ENCODE peak calls at places on chromosomes 12 and 14, in four cellular contexts. Y, F, K and V are unnamed samples.

GRCh38 chr12:94771741-94772140 is 121.4 kb upstream of the TMCC3 start:
- DNase-seq in Y (no peak), F (no peak), K (no peak), V (no peak)

GRCh38 chr14:88995437-88996198 is 171.2 kb downstream of the TTC8 start:
- DNase-seq in Y (no peak), F (no peak), K (peak; percentile 99), V (no peak)

GRCh38 chr14:104632781-104633180 is 28.2 kb upstream of the TMEM179 start:
- DNase-seq in Y (no peak), F (no peak), K (no peak), V (no peak)

GRCh38 chr14:99239661-99240092 is 32.3 kb downstream of the BCL11B start:
- DNase-seq in Y (no peak), F (no peak), K (no peak), V (no peak)

GRCh38 chr12:65318186-65318685 is 39.8 kb downstream of the MSRB3 start:
- DNase-seq in Y (no peak), F (no peak), K (no peak), V (no peak)

GRCh38 chr12:113422030-113422900 is at the start of gene SDSL:
- DNase-seq in Y (peak; percentile 95), F (peak; percentile 31), K (peak; percentile 84), V (no peak)

GRCh38 chr14:66140213-66140918 is 345.8 kb upstream of the CCDC196 start:
- DNase-seq in Y (no peak), F (no peak), K (no peak), V (no peak)

GRCh38 chr14:59321184-59321952 is 132.9 kb downstream of the DAAM1 start:
- DNase-seq in Y (no peak), F (no peak), K (peak; percentile 82), V (no peak)

GRCh38 chr12:7966558-7966957 is 30.6 kb upstream of the SLC2A3 start:
- DNase-seq in Y (no peak), F (no peak), K (peak; percentile 19), V (no peak)

GRCh38 chr14:99772371-99773283 is 20.6 kb upstream of the EML1 start:
- DNase-seq in Y (no peak), F (peak; percentile 18), K (peak; percentile 45), V (no peak)

GRCh38 chr12:125890983-125891382 is 825.7 kb downstream of the AACS start:
- DNase-seq in Y (no peak), F (no peak), K (peak; percentile 90), V (no peak)

GRCh38 chr12:95634622-95635621 is 83.6 kb upstream of the USP44 start:
- DNase-seq in Y (no peak), F (no peak), K (peak; percentile 67), V (no peak)

GRCh38 chr12:7130537-7130790 is 293 bp downstream of the CLSTN3 start:
- DNase-seq in Y (no peak), F (no peak), K (no peak), V (no peak)

GRCh38 chr12:2682301-2683282 is 112.2 kb upstream of the FKBP4 start:
- DNase-seq in Y (no peak), F (no peak), K (peak; percentile 39), V (peak; percentile 61)

GRCh38 chr12:98397323-98398105 is 117.9 kb upstream of the TMPO start:
- DNase-seq in Y (no peak), F (peak; percentile 68), K (peak; percentile 52), V (peak; percentile 80)

GRCh38 chr14:101113108-101113612 is 209.6 kb upstream of the RTL1 start:
- DNase-seq in Y (peak; percentile 72), F (no peak), K (no peak), V (no peak)

GRCh38 chr12:80778005-80778541 is 61.4 kb downstream of the MYF5 start:
- DNase-seq in Y (no peak), F (peak; percentile 46), K (peak; percentile 94), V (no peak)

GRCh38 chr12:62256408-62257079 is 3.7 kb upstream of the USP15 start:
- DNase-seq in Y (no peak), F (no peak), K (peak; percentile 57), V (no peak)

GRCh38 chr14:45252356-45253069 is 489 bp downstream of the MIS18BP1 start:
- DNase-seq in Y (no peak), F (no peak), K (peak; percentile 21), V (no peak)

GRCh38 chr14:45247427-45247826 is 5.6 kb downstream of the MIS18BP1 start:
- DNase-seq in Y (no peak), F (no peak), K (no peak), V (no peak)

GRCh38 chr14:45253070-45253753 is at the start of gene MIS18BP1:
- DNase-seq in Y (peak; percentile 98), F (peak; percentile 94), K (peak; percentile 97), V (peak; percentile 96)

GRCh38 chr14:45251912-45252311 is 1.1 kb downstream of the MIS18BP1 start:
- DNase-seq in Y (no peak), F (no peak), K (peak; percentile 13), V (no peak)

DNA sequence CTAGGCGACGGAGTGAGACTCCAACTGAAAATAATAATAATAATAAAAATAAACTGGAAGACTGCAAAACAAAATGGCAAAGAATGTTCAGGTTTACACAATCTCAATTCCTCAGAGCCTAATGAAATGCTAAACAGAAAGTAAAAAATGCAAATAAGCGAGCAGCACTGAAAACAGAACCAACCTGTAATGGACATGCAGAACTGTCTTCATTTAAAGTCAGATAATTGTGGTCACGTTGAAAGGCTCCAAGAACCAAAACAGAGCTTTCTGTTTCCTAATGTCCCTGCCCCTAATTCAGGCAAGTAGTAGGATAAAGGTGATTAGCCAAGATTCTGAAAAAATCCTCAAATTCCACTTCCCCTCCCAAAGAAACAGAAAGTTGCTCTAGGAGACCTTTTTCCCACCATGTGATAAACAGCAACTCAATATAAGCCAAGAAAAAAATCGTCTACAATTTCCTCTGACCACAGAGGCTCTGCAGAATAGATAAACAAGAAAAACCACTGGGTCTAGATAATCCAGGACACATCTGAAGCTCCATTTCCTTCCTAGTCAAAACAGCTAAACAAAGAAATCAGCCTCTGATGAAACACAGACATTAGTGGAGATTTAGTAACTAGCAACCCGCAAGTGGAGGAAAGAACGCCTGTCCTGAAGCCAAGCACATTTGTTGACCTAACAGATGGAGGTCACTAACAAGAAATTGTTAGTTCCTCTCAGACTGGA is 3.0 kb downstream of the MIS18BP1 start:
- DNase-seq in Y (no peak), F (peak; percentile 29), K (peak; percentile 87), V (no peak)
- TF ChIP-seq CTCF in Y (no peak), F (no peak), K (no peak), V (no peak)

GRCh38 chr12:85237320-85237719 is 42.7 kb upstream of the ALX1 start:
- DNase-seq in Y (no peak), F (no peak), K (no peak), V (no peak)
- TF ChIP-seq CTCF in Y (no peak), F (no peak), K (no peak), V (no peak)

GRCh38 chr12:83691730-83692129 is 1005.0 kb downstream of the TMTC2 start:
- DNase-seq in Y (no peak), F (no peak), K (no peak), V (no peak)
- TF ChIP-seq CTCF in Y (no peak), F (no peak), K (no peak), V (no peak)

GRCh38 chr12:45215419-45216296 is at the start of gene ANO6:
- DNase-seq in Y (peak; percentile 97), F (peak; percentile 88), K (peak; percentile 89), V (peak; percentile 90)

GRCh38 chr12:45214739-45215418 is 1.0 kb upstream of the ANO6 start:
- DNase-seq in Y (no peak), F (peak; percentile 31), K (peak; percentile 45), V (no peak)

GRCh38 chr12:45217846-45218245 is 2.0 kb downstream of the ANO6 start:
- DNase-seq in Y (no peak), F (no peak), K (peak; percentile 10), V (no peak)

GRCh38 chr12:45216983-45217485 is 1.1 kb downstream of the ANO6 start:
- DNase-seq in Y (no peak), F (no peak), K (peak; percentile 12), V (no peak)

GRCh38 chr12:45216297-45216982 is 545 bp downstream of the ANO6 start:
- DNase-seq in Y (peak; percentile 94), F (peak; percentile 37), K (peak; percentile 56), V (peak; percentile 70)
- TF ChIP-seq CTCF in Y (peak; percentile 14), F (peak; percentile 43), K (peak; percentile 19), V (peak; percentile 14)

GRCh38 chr14:94331462-94331861 is 8.3 kb upstream of the SERPINA6 start:
- DNase-seq in Y (no peak), F (no peak), K (no peak), V (no peak)

GRCh38 chr14:94332063-94332583 is 9.0 kb upstream of the SERPINA6 start:
- DNase-seq in Y (peak; percentile 86), F (no peak), K (no peak), V (no peak)

GRCh38 chr14:94330432-94330831 is 7.3 kb upstream of the SERPINA6 start:
- DNase-seq in Y (peak; percentile 75), F (no peak), K (no peak), V (no peak)

GRCh38 chr14:94329857-94330256 is 6.7 kb upstream of the SERPINA6 start:
- DNase-seq in Y (no peak), F (no peak), K (no peak), V (no peak)

GRCh38 chr14:94330857-94331256 is 7.7 kb upstream of the SERPINA6 start:
- DNase-seq in Y (peak; percentile 86), F (no peak), K (no peak), V (no peak)
- TF ChIP-seq CTCF in Y (no peak), F (no peak), K (no peak), V (no peak)

DNA sequence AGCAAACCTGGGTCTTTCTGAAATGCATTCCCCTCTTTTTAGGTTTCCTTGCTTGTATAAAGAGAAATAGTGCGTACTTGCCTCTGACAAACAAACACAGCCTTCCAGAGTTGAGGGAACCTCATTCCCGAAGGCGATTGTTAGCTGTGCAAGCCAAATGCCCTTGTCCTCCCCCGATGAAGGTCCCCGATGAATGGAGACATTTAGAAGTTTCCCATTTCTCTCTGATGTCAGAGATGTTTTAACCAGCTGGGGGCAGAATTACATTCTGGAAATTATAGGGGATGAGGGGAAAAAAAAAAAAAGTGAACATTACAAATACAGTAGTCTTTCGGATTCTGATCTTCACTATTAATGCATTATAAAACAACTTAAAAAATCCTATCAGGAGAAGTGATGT is 366.8 kb downstream of the VRK1 start:
- DNase-seq in Y (no peak), F (no peak), K (no peak), V (no peak)
- TF ChIP-seq CTCF in Y (no peak), F (no peak), K (no peak), V (no peak)

DNA sequence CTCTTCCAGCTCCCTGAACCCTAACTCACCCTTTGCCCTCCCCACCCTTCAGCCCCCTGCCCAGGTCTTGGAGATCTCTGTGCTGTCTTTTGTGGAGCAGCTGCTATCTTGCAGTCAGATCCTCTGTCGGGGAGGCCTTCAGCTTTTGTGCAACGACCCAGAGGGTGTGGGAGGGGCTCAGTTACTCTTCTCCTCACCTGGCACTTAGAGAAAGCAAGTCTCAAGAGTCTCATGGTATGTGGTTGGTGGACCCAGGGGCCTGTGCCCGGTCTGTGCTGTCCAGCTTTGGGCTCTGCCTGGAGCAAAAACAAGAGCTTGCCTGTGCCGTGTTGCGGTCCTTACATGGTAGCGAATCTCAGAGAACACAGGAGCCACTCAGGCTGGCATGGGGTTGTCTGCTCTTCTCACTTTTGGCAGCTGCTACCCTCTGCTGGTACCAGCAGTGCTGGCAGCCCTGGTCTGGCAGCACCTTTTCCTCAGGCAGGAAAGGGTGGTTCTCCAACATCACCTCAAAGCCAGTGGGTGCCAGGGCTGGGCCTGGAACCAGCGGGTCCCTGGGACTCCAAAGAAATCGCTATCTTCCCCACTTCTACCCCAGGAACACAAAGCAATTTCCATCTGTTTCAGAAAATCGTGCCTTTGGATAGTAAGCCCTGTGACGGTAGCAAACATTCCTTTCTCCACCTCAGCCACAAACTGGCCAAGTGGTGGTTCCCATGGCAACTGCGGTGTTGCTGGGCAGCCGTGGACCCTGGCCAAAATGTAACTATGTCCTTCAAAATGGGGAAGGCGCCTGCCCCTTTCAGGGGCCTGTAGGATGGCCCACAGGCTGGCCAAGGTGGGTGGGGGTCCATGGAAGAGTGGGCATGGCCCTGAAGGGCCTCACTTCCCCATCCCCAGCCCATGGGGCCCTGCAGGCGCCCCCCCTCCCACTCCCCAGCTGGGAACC is 90.0 kb downstream of the RIN3 start:
- DNase-seq in Y (no peak), F (no peak), K (peak; percentile 94), V (no peak)
- TF ChIP-seq CTCF in Y (peak; percentile 62), F (no peak), K (no peak), V (no peak)